ENCODE peak calls at places on chromosomes 4 and X, in five cellular contexts. One of them, this sample, is unnamed.

GRCh38 chr4:107243141-107243779 is 207.1 kb upstream of the DKK2 start:
- DNase-seq in AG04450: no peak
- DNase-seq in H9: no peak
- DNase-seq in psoas muscle: no peak
- DNase-seq in thoracic aorta: no peak
- DNase-seq in this sample: no peak

GRCh38 chrX:136268051-136269048 is 17.1 kb upstream of the MAP7D3 start:
- DNase-seq in AG04450: no peak
- DNase-seq in H9: no peak
- DNase-seq in psoas muscle: no peak
- DNase-seq in thoracic aorta: no peak
- DNase-seq in this sample: no peak

GRCh38 chr4:175419120-175419774 is 392.8 kb downstream of the GPM6A start:
- DNase-seq in AG04450: peak
- DNase-seq in H9: no peak
- DNase-seq in psoas muscle: no peak
- DNase-seq in thoracic aorta: no peak
- DNase-seq in this sample: no peak

GRCh38 chrX:6015423-6015822 is 213.2 kb downstream of the NLGN4X start:
- DNase-seq in AG04450: no peak
- DNase-seq in H9: no peak
- DNase-seq in psoas muscle: no peak
- DNase-seq in thoracic aorta: no peak
- DNase-seq in this sample: no peak

GRCh38 chrX:153773218-153773611 is 7.6 kb upstream of the SRPK3 start:
- DNase-seq in AG04450: no peak
- DNase-seq in H9: no peak
- DNase-seq in psoas muscle: peak
- DNase-seq in thoracic aorta: no peak
- DNase-seq in this sample: peak

GRCh38 chr4:184937030-184937710 is 81.1 kb upstream of the HELT start:
- DNase-seq in AG04450: no peak
- DNase-seq in H9: no peak
- DNase-seq in psoas muscle: no peak
- DNase-seq in thoracic aorta: no peak
- DNase-seq in this sample: no peak

GRCh38 chr4:38101563-38101962 is 141.4 kb downstream of the PTTG2 start:
- DNase-seq in AG04450: peak
- DNase-seq in H9: no peak
- DNase-seq in psoas muscle: no peak
- DNase-seq in thoracic aorta: no peak
- DNase-seq in this sample: no peak

GRCh38 chr4:108060164-108060563 is 70.5 kb downstream of the HADH start:
- DNase-seq in AG04450: peak
- DNase-seq in H9: peak
- DNase-seq in psoas muscle: no peak
- DNase-seq in thoracic aorta: no peak
- DNase-seq in this sample: no peak

GRCh38 chr4:18127030-18127429 is 105.5 kb upstream of the LCORL start:
- DNase-seq in AG04450: no peak
- DNase-seq in H9: no peak
- DNase-seq in psoas muscle: no peak
- DNase-seq in thoracic aorta: no peak
- DNase-seq in this sample: no peak

GRCh38 chr4:2981256-2981804 is 18.0 kb downstream of the GRK4 start:
- DNase-seq in AG04450: no peak
- DNase-seq in H9: no peak
- DNase-seq in psoas muscle: no peak
- DNase-seq in thoracic aorta: no peak
- DNase-seq in this sample: no peak

GRCh38 chrX:80285131-80285773 is 135.0 kb upstream of the TENT5D start:
- DNase-seq in AG04450: no peak
- DNase-seq in H9: peak
- DNase-seq in psoas muscle: no peak
- DNase-seq in thoracic aorta: no peak
- DNase-seq in this sample: no peak

GRCh38 chr4:10698172-10698571 is 13.6 kb upstream of the CLNK start:
- DNase-seq in AG04450: no peak
- DNase-seq in H9: no peak
- DNase-seq in psoas muscle: no peak
- DNase-seq in thoracic aorta: no peak
- DNase-seq in this sample: no peak

GRCh38 chrX:109635151-109635550 is 10.2 kb upstream of the KCNE5 start:
- DNase-seq in AG04450: no peak
- DNase-seq in H9: peak
- DNase-seq in psoas muscle: no peak
- DNase-seq in thoracic aorta: no peak
- DNase-seq in this sample: no peak

GRCh38 chrX:1239681-1240142 is 27.3 kb upstream of the CRLF2 start:
- DNase-seq in AG04450: no peak
- DNase-seq in H9: no peak
- DNase-seq in psoas muscle: peak
- DNase-seq in thoracic aorta: peak
- DNase-seq in this sample: peak

GRCh38 chr4:140609548-140610425 is 41.0 kb upstream of the UCP1 start:
- DNase-seq in AG04450: peak
- DNase-seq in H9: no peak
- DNase-seq in psoas muscle: no peak
- DNase-seq in thoracic aorta: no peak
- DNase-seq in this sample: peak

GRCh38 chr4:169238445-169238844 is 32.3 kb downstream of the SH3RF1 start:
- DNase-seq in AG04450: no peak
- DNase-seq in H9: no peak
- DNase-seq in psoas muscle: no peak
- DNase-seq in thoracic aorta: peak
- DNase-seq in this sample: no peak

GRCh38 chrX:150482537-150483217 is 85.7 kb upstream of the MTM1 start:
- DNase-seq in AG04450: peak
- DNase-seq in H9: no peak
- DNase-seq in psoas muscle: no peak
- DNase-seq in thoracic aorta: peak
- DNase-seq in this sample: no peak

GRCh38 chrX:68731254-68731653 is 83.8 kb downstream of the STARD8 start:
- DNase-seq in AG04450: no peak
- DNase-seq in H9: no peak
- DNase-seq in psoas muscle: no peak
- DNase-seq in thoracic aorta: no peak
- DNase-seq in this sample: no peak

GRCh38 chr4:8374851-8375649 is 65.5 kb downstream of the ACOX3 start:
- DNase-seq in AG04450: no peak
- DNase-seq in H9: no peak
- DNase-seq in psoas muscle: peak
- DNase-seq in thoracic aorta: no peak
- DNase-seq in this sample: no peak

GRCh38 chrX:154748712-154749339 is 2.1 kb downstream of the GAB3 start:
- DNase-seq in AG04450: no peak
- DNase-seq in H9: no peak
- DNase-seq in psoas muscle: no peak
- DNase-seq in thoracic aorta: no peak
- DNase-seq in this sample: peak

GRCh38 chrX:130654409-130654970 is 248.5 kb downstream of the ENOX2 start:
- DNase-seq in AG04450: no peak
- DNase-seq in H9: no peak
- DNase-seq in psoas muscle: no peak
- DNase-seq in thoracic aorta: no peak
- DNase-seq in this sample: no peak

GRCh38 chr4:173735055-173735454 is 205.0 kb upstream of the HAND2 start:
- DNase-seq in AG04450: no peak
- DNase-seq in H9: no peak
- DNase-seq in psoas muscle: no peak
- DNase-seq in thoracic aorta: no peak
- DNase-seq in this sample: no peak

GRCh38 chrX:94961730-94962129 is 1287.7 kb downstream of the FAM133A start:
- DNase-seq in AG04450: no peak
- DNase-seq in H9: no peak
- DNase-seq in psoas muscle: no peak
- DNase-seq in thoracic aorta: no peak
- DNase-seq in this sample: no peak

GRCh38 chrX:47941423-47941822 is 62.4 kb downstream of the ZNF182 start:
- DNase-seq in AG04450: no peak
- DNase-seq in H9: no peak
- DNase-seq in psoas muscle: no peak
- DNase-seq in thoracic aorta: no peak
- DNase-seq in this sample: no peak

GRCh38 chr4:14916554-14917304 is 85.6 kb upstream of the CPEB2 start:
- DNase-seq in AG04450: peak
- DNase-seq in H9: no peak
- DNase-seq in psoas muscle: no peak
- DNase-seq in thoracic aorta: no peak
- DNase-seq in this sample: peak

GRCh38 chr4:158624889-158625478 is 46.7 kb downstream of the C4orf46 start:
- DNase-seq in AG04450: peak
- DNase-seq in H9: peak
- DNase-seq in psoas muscle: no peak
- DNase-seq in thoracic aorta: no peak
- DNase-seq in this sample: no peak

GRCh38 chr4:47990145-47990544 is 26.3 kb downstream of the CNGA1 start:
- DNase-seq in AG04450: no peak
- DNase-seq in H9: no peak
- DNase-seq in psoas muscle: no peak
- DNase-seq in thoracic aorta: no peak
- DNase-seq in this sample: no peak

GRCh38 chrX:120769576-120770341 is 105.9 kb downstream of the CT47B1 start:
- DNase-seq in AG04450: no peak
- DNase-seq in H9: no peak
- DNase-seq in psoas muscle: no peak
- DNase-seq in thoracic aorta: no peak
- DNase-seq in this sample: no peak

DNA sequence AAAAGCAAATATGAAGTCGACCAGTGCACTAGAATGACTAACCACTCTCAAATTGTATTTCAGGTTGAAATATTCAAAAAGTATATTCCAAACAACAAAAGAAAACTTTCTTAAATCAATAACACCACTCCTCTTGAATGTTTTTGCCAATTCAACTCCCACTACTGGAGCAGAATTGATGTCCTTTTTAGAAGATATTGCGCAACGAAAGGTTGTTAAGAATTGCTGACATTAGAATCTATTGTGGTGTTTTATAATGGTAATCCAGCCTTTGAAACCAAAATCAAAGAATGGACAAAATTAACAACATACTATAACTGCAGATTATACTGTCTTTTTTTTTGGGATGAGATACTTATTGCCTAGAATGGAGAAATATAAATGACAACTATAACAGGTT is 331.3 kb downstream of the GRXCR1 start:
- DNase-seq in AG04450: no peak
- DNase-seq in H9: no peak
- DNase-seq in psoas muscle: no peak
- DNase-seq in thoracic aorta: no peak
- DNase-seq in this sample: no peak
- TF ChIP-seq CTCF in AG04450: no peak
- TF ChIP-seq CTCF in H9: no peak
- TF ChIP-seq CTCF in psoas muscle: no peak
- TF ChIP-seq CTCF in thoracic aorta: no peak
- TF ChIP-seq CTCF in this sample: no peak

GRCh38 chrX:106899841-106900240 is 3.3 kb downstream of the RIPPLY1 start:
- DNase-seq in AG04450: no peak
- DNase-seq in H9: no peak
- DNase-seq in psoas muscle: no peak
- DNase-seq in thoracic aorta: no peak
- DNase-seq in this sample: no peak

GRCh38 chrX:106899276-106899675 is 3.9 kb downstream of the RIPPLY1 start:
- DNase-seq in AG04450: no peak
- DNase-seq in H9: no peak
- DNase-seq in psoas muscle: no peak
- DNase-seq in thoracic aorta: no peak
- DNase-seq in this sample: no peak

GRCh38 chrX:106898462-106898861 is 4.7 kb downstream of the RIPPLY1 start:
- DNase-seq in AG04450: no peak
- DNase-seq in H9: no peak
- DNase-seq in psoas muscle: no peak
- DNase-seq in thoracic aorta: no peak
- DNase-seq in this sample: no peak

GRCh38 chrX:106894978-106895452 is 8.1 kb downstream of the RIPPLY1 start:
- DNase-seq in AG04450: peak
- DNase-seq in H9: no peak
- DNase-seq in psoas muscle: no peak
- DNase-seq in thoracic aorta: no peak
- DNase-seq in this sample: no peak

DNA sequence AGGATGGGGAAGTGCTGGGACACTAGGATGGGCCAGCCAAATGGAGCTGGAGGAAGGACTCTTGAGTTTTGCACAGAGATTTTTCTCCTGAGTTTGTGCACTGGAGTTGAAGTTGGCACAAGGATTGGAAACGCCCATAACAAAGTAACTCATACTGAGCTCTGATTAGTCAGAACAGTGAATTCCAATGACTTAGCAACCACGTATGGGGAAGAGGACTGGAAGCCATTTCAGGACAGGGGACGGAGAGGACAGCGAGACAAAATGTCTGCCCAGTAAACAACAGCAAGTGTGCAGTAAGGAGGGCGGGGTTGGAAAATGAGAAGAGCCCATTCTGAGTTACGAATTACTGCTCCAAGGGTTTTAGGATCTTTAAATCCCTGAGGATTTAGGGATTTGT is 5.9 kb downstream of the RIPPLY1 start:
- DNase-seq in AG04450: no peak
- DNase-seq in H9: no peak
- DNase-seq in psoas muscle: no peak
- DNase-seq in thoracic aorta: no peak
- DNase-seq in this sample: no peak
- H3K27ac ChIP-seq in AG04450: no peak
- H3K27ac ChIP-seq in H9: no peak
- H3K27ac ChIP-seq in psoas muscle: no peak
- H3K27ac ChIP-seq in thoracic aorta: no peak
- H3K27ac ChIP-seq in this sample: no peak

GRCh38 chrX:56248492-56248891 is 16.3 kb downstream of the KLF8 start:
- DNase-seq in AG04450: no peak
- DNase-seq in H9: peak
- DNase-seq in psoas muscle: peak
- DNase-seq in thoracic aorta: no peak
- DNase-seq in this sample: no peak
- TF ChIP-seq CTCF in AG04450: peak
- TF ChIP-seq CTCF in H9: peak
- TF ChIP-seq CTCF in psoas muscle: peak
- TF ChIP-seq CTCF in thoracic aorta: peak
- TF ChIP-seq CTCF in this sample: peak

DNA sequence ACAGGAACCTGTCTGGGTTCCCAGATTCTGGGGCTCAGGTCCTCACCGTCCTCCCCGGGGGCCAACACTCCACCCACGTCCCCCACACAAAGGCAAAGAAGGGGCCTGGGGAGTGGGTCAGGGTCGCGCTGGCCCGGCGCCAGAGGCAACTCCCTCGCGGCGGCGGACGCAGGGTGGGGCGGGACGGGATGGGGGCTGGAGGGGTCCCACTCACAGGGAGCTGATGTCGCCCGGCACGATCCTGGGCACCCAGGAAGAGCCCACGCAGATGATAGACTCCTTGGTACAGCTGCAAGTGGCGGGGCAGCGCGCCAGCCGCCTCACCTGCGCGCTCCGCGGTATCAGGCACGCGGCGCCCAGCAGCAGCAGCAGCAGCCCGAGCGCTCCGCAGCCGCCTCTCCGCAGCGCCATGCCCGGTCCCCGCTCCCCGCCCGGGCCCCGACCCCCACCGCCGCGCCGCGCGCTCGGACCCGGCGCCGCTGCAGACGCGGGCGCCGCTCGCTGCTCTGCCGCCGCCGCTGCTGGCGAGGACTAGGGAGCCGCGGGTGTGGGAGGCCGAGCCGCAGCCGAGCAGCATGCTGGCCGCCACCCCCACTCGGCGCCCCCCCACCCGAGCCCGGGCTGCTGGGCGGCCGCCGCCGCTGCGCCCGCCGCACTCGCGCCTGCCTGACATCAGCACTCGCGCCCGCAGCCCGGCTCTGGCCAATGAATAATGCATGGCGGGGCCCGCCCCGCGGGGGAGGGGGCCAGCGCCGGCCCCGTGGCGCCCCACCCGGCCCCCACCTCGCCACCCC is at the start of gene LGI2:
- DNase-seq in AG04450: no peak
- DNase-seq in H9: peak
- DNase-seq in psoas muscle: no peak
- DNase-seq in thoracic aorta: no peak
- DNase-seq in this sample: peak
- H3K27ac ChIP-seq in AG04450: no peak
- H3K27ac ChIP-seq in H9: no peak
- H3K27ac ChIP-seq in psoas muscle: no peak
- H3K27ac ChIP-seq in thoracic aorta: no peak
- H3K27ac ChIP-seq in this sample: peak

This sample was measured in heart left ventricle.